ENCODE peak calls at places on chromosomes 2 and 18, in four cellular contexts. P, S, X and U are unnamed samples.

GRCh38 chr2:239014897-239015768 is 167.2 kb downstream of the TWIST2 start:
- DNase-seq in P (no peak), S (no peak), X (no peak), U (no peak)

GRCh38 chr2:43484323-43484930 is 111.4 kb downstream of the THADA start:
- DNase-seq in P (no peak), S (no peak), X (peak), U (peak)

GRCh38 chr18:44601447-44601846 is 79.2 kb upstream of the SETBP1 start:
- DNase-seq in P (no peak), S (no peak), X (no peak), U (peak)

GRCh38 chr2:97966545-97967215 is 29.1 kb downstream of the TMEM131 start:
- DNase-seq in P (no peak), S (no peak), X (no peak), U (no peak)

GRCh38 chr2:227402959-227403358 is 15.2 kb upstream of the SCYGR1 start:
- DNase-seq in P (no peak), S (no peak), X (no peak), U (no peak)

GRCh38 chr18:68735498-68736343 is 20.8 kb upstream of the TMX3 start:
- DNase-seq in P (no peak), S (no peak), X (peak), U (peak)

GRCh38 chr2:238557855-238558435 is 131.2 kb downstream of the ASB1 start:
- DNase-seq in P (no peak), S (no peak), X (no peak), U (no peak)

GRCh38 chr2:28993211-28993960 is 12.3 kb downstream of the TOGARAM2 start:
- DNase-seq in P (no peak), S (peak), X (no peak), U (no peak)

GRCh38 chr2:204468689-204469429 is 76.4 kb upstream of the PARD3B start:
- DNase-seq in P (no peak), S (no peak), X (no peak), U (peak)

GRCh38 chr2:1136071-1136470 is 185.4 kb downstream of the SNTG2 start:
- DNase-seq in P (no peak), S (no peak), X (peak), U (no peak)

GRCh38 chr2:240247241-240247867 is 106.9 kb upstream of the OTOS start:
- DNase-seq in P (no peak), S (no peak), X (no peak), U (no peak)

GRCh38 chr18:57801379-57802165 is 1.5 kb downstream of the ATP8B1 start:
- DNase-seq in P (no peak), S (no peak), X (peak), U (no peak)

GRCh38 chr2:106546376-106546990 is 59.3 kb downstream of the CD8B2 start:
- DNase-seq in P (no peak), S (no peak), X (no peak), U (no peak)

GRCh38 chr2:30232027-30232800 is 880 bp downstream of the LBH start:
- DNase-seq in P (peak), S (peak), X (peak), U (no peak)

GRCh38 chr2:208039661-208040060 is 14.3 kb upstream of the PLEKHM3 start:
- DNase-seq in P (no peak), S (no peak), X (peak), U (no peak)

GRCh38 chr2:217946071-217946470 is 56.7 kb downstream of the TNS1 start:
- DNase-seq in P (no peak), S (no peak), X (no peak), U (no peak)

GRCh38 chr2:10267551-10268465 is 34.9 kb upstream of the HPCAL1 start:
- DNase-seq in P (peak), S (peak), X (peak), U (no peak)

GRCh38 chr2:12032421-12032820 is 286.0 kb downstream of the LPIN1 start:
- DNase-seq in P (no peak), S (no peak), X (no peak), U (no peak)

GRCh38 chr2:145919507-145919906 is 1399.6 kb upstream of the ZEB2 start:
- DNase-seq in P (no peak), S (no peak), X (no peak), U (peak)

GRCh38 chr2:142180820-142181533 is 50.2 kb upstream of the LRP1B start:
- DNase-seq in P (no peak), S (no peak), X (peak), U (no peak)

GRCh38 chr2:220106065-220106464 is 478.6 kb downstream of the SLC4A3 start:
- DNase-seq in P (no peak), S (no peak), X (no peak), U (no peak)

GRCh38 chr2:20214566-20215182 is 10.3 kb downstream of the SDC1 start:
- DNase-seq in P (no peak), S (no peak), X (peak), U (no peak)

GRCh38 chr2:146777181-146777580 is 1067.6 kb upstream of the ACVR2A start:
- DNase-seq in P (no peak), S (no peak), X (no peak), U (no peak)

GRCh38 chr2:236317938-236318396 is 53.8 kb upstream of the ASB18 start:
- DNase-seq in P (no peak), S (peak), X (no peak), U (no peak)

GRCh38 chr2:72755647-72756423 is 70.0 kb downstream of the EXOC6B start:
- DNase-seq in P (peak), S (no peak), X (no peak), U (peak)

GRCh38 chr2:50492452-50492851 is 539.5 kb downstream of the NRXN1 start:
- DNase-seq in P (no peak), S (peak), X (peak), U (peak)

DNA sequence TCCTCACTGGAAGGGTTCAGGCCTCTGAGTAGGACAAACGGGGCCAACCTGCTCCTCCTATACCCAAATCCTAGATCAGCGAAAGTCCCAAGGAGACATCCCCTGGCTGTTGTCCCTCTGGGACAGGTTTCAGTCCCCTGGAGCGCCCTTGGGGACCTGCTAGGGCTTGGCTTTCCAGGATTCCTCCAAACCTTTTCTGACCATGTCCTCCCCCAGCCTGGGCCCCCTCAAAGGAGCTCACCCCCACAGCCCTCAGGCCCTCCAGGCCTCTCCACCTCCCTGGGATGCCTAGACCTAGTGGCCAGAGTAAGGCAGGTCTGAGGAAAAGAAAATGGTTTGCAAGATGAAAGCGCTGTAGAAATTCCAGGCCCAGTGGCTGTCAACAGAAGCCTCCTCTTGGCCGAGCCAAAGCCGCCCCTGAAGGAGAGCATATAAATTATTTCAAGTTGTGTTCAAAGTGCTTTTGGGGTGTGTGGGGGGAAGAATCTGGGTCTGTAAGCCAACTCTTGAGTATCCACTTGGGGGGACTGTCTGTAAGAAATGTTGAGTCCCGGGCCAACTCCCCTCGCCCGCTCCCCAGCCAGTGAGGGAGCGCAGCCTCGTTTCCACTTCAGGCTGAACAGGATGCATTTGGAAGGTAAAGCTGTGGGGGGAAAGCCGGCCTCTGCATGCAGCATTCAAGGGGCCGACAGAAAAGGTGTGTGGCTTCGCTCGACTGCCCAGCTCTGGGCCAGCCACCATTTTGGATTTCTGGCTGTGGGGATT is 158.6 kb downstream of the DYSF start:
- DNase-seq in P (peak), S (no peak), X (no peak), U (no peak)
- TF ChIP-seq CTCF in P (no peak), S (no peak), X (no peak), U (no peak)

DNA sequence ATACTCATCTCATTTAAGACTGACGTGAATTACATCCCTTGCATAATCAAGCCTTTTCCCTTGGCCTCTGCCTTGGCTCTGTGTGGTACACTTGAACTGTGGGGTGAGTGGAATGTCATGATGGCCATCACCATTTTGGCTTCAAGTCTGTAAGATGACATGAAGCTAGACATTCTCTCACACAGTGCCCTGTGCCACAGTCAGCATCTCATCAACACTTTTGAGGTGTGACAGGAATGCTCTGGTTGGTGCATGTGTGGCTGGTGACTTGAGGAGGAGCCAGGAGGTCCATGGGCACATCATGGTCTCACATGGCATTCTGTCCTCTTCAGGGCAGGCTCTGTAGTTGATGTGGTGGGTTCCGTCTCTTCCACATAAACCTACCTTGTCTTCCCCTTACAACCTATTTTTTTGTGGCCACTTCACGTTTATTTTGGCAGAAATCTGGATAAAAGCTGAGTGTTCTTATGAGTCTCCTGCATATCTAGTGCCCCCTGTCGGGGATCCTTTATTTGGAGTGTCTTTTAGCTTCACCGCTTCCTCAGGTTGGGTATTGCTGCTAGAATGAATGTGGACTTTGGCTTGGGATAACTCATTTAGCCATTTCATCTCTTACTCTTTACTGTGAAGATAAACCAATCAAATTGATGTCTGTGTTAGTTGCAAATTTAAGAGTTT is 28.1 kb downstream of the MAP4K4 start:
- DNase-seq in P (no peak), S (no peak), X (peak), U (no peak)
- TF ChIP-seq CTCF in P (no peak), S (no peak), X (peak), U (peak)

GRCh38 chr2:64888591-64889309 is 100.4 kb upstream of the SLC1A4 start:
- DNase-seq in P (no peak), S (no peak), X (no peak), U (peak)
- TF ChIP-seq CTCF in P (peak), S (no peak), X (peak), U (peak)

GRCh38 chr18:47485221-47485797 is 233.8 kb upstream of the SKOR2 start:
- DNase-seq in P (no peak), S (no peak), X (no peak), U (no peak)
- TF ChIP-seq CTCF in P (no peak), S (no peak), X (no peak), U (no peak)

GRCh38 chr2:156065912-156066311 is 266.6 kb downstream of the NR4A2 start:
- DNase-seq in P (no peak), S (no peak), X (no peak), U (no peak)
- TF ChIP-seq CTCF in P (no peak), S (no peak), X (peak), U (no peak)

DNA sequence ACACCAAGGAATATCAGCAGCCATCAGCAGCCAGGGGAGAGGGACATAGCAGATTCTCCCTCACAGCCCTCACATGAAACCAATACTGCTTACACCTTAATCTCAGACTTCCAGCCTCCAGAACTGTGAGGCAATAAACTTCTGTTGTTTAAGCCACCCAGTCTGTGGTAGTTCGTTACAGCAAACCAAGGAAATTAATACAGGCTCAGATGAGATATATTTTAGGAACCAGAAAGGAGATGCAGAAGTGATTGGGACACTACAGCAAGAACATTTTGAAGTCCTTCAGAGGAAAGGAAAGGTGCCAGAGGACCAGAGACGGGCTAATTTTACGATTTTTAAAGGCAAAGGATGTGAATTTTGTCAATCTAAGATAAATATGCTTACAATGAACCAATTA is 60.6 kb downstream of the IKZF2 start:
- DNase-seq in P (no peak), S (no peak), X (no peak), U (no peak)
- TF ChIP-seq CTCF in P (no peak), S (no peak), X (no peak), U (no peak)

GRCh38 chr18:75241705-75242104 is 31.1 kb downstream of the TSHZ1 start:
- DNase-seq in P (no peak), S (no peak), X (no peak), U (no peak)

GRCh38 chr18:75247041-75247551 is 36.5 kb downstream of the TSHZ1 start:
- DNase-seq in P (no peak), S (no peak), X (no peak), U (no peak)

GRCh38 chr18:75244914-75245313 is 34.3 kb downstream of the TSHZ1 start:
- DNase-seq in P (no peak), S (no peak), X (no peak), U (no peak)

GRCh38 chr18:75247601-75248421 is 37.2 kb downstream of the TSHZ1 start:
- DNase-seq in P (no peak), S (no peak), X (no peak), U (peak)

GRCh38 chr18:75244336-75244735 is 33.7 kb downstream of the TSHZ1 start:
- DNase-seq in P (no peak), S (no peak), X (peak), U (no peak)
- TF ChIP-seq CTCF in P (no peak), S (peak), X (peak), U (peak)

DNA sequence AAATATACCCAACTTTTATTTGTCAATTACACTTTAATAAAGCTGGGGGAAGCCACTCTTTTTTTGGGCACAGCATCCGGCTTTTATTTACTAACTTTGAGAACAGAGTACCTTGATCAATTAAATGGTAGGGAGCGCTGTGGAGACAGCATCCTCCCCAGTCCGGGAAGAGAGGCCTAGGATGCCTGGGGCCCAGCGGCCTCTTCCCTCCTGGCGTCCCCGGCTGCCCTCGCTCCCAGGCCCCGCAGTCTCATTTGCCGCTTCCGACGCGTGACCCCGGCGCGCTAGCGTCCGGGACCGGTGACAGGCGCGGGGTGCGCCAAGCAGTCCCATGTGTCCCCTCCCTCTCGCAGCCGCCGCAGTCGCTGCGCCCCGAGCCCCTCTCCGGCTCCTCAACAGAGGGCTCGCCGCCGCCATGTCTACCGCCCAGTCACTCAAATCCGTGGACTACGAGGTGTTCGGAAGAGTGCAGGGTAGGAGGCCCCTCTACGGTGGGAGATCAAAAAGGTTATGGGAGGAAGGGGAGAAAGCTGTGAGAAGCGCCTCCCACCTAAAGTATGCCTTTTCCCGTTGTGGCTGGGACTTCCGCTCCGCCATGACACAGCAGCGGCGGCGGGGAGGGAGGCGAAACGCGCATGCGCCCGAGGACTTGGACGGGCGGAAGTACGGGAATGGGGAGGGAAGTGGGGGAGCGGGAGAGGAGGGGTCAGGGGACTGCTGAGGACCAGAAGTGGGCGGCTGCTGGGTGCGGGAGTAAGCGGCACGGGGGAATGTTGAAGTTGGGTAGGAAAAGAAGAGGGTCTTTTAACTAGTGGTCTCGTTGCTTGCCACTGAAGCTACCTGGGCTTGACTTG is at the start of gene ACYP2:
- DNase-seq in P (peak), S (peak), X (peak), U (peak)
- TF ChIP-seq CTCF in P (no peak), S (peak), X (peak), U (peak)

GRCh38 chr2:190407662-190408537 is at the start of gene MFSD6:
- DNase-seq in P (peak), S (peak), X (peak), U (no peak)
- TF ChIP-seq CTCF in P (no peak), S (no peak), X (no peak), U (no peak)